ENCODE peak calls at places on chromosome 1, in seven cellular contexts. D is AG09319, M is occipital lobe, B is NCI-H1436, H is fibroblast of pulmonary artery, T is skeletal muscle cell, O is mammary epithelial cell. Y is an unnamed sample.

GRCh38 chr1:53067886-53068285 is 5.9 kb downstream of the PODN start:
- DNase-seq in M (no peak), D (no peak), O (no peak), T (no peak), H (no peak), B (no peak), Y (no peak)

GRCh38 chr1:2972879-2973575 is 48.2 kb upstream of the ACTRT2 start:
- DNase-seq in O (no peak), M (no peak), H (no peak), T (no peak), D (no peak), B (no peak), Y (no peak)

GRCh38 chr1:81113688-81114087 is 687.0 kb upstream of the ADGRL2 start:
- DNase-seq in M (no peak), T (peak; percentile 26), D (no peak), B (no peak), O (peak; percentile 66), H (peak; percentile 41), Y (no peak)

GRCh38 chr1:158818991-158819405 is 12.2 kb upstream of the MNDA start:
- DNase-seq in B (no peak), T (no peak), H (peak; percentile 17), M (peak; percentile 10), D (no peak), O (no peak), Y (no peak)

GRCh38 chr1:75257424-75257823 is 123.2 kb downstream of the LHX8 start:
- DNase-seq in D (no peak), O (no peak), H (no peak), M (no peak), B (no peak), T (no peak), Y (no peak)

GRCh38 chr1:41436281-41437010 is 48.0 kb downstream of the EDN2 start:
- DNase-seq in H (no peak), B (no peak), M (no peak), T (no peak), D (no peak), O (no peak), Y (no peak)

GRCh38 chr1:12166834-12167492 is at the start of gene TNFRSF1B:
- DNase-seq in D (no peak), B (peak; percentile 17), M (no peak), O (peak; percentile 9), H (peak; percentile 54), T (no peak), Y (peak; percentile 85)

GRCh38 chr1:160807738-160808137 is 11.8 kb downstream of the LY9 start:
- DNase-seq in M (no peak), D (no peak), B (no peak), O (no peak), H (no peak), T (no peak), Y (no peak)

GRCh38 chr1:163766537-163766936 is 444.8 kb downstream of the NUF2 start:
- DNase-seq in H (no peak), O (no peak), B (no peak), M (no peak), T (no peak), D (no peak), Y (no peak)

GRCh38 chr1:26031903-26032220 is 10.3 kb downstream of the EXTL1 start:
- DNase-seq in M (no peak), D (no peak), B (no peak), T (no peak), H (no peak), O (no peak), Y (no peak)

GRCh38 chr1:21165076-21165475 is 11.6 kb downstream of the EIF4G3 start:
- DNase-seq in D (no peak), O (no peak), M (no peak), H (no peak), T (peak; percentile 56), B (no peak), Y (no peak)

GRCh38 chr1:212073490-212073889 is 37.9 kb downstream of the DTL start:
- DNase-seq in O (no peak), M (no peak), B (no peak), H (peak; percentile 14), D (no peak), T (no peak), Y (no peak)

GRCh38 chr1:981955-982558 is at the start of gene PERM1:
- DNase-seq in H (no peak), M (no peak), T (no peak), B (no peak), D (no peak), O (no peak), Y (no peak)

GRCh38 chr1:208499601-208500000 is 255.4 kb upstream of the PLXNA2 start:
- DNase-seq in O (no peak), T (no peak), D (no peak), B (no peak), H (no peak), M (no peak), Y (no peak)

GRCh38 chr1:149903836-149904491 is 4.6 kb downstream of the BOLA1 start:
- DNase-seq in B (no peak), O (no peak), H (no peak), M (no peak), D (no peak), T (no peak), Y (no peak)

GRCh38 chr1:151574575-151575529 is 34.7 kb downstream of the TUFT1 start:
- DNase-seq in M (no peak), T (no peak), O (peak; percentile 60), B (no peak), D (peak; percentile 56), H (peak; percentile 84), Y (no peak)

GRCh38 chr1:19676438-19676922 is 11.8 kb downstream of the HTR6 start:
- DNase-seq in M (no peak), O (peak; percentile 58), B (no peak), T (peak; percentile 31), H (peak; percentile 80), D (peak; percentile 89), Y (no peak)

GRCh38 chr1:222390181-222390580 is 157.7 kb downstream of the HHIPL2 start:
- DNase-seq in M (no peak), O (no peak), D (no peak), H (no peak), T (no peak), B (no peak), Y (no peak)

GRCh38 chr1:167898578-167899222 is 15.2 kb downstream of the ADCY10 start:
- DNase-seq in M (no peak), D (no peak), T (no peak), H (no peak), O (no peak), B (no peak), Y (no peak)

GRCh38 chr1:54302951-54303843 is 103.0 kb downstream of the SSBP3 start:
- DNase-seq in O (no peak), M (no peak), B (peak; percentile 81), T (no peak), D (no peak), H (no peak), Y (no peak)

GRCh38 chr1:27148591-27148990 is 6.3 kb downstream of the SLC9A1 start:
- DNase-seq in M (no peak), B (peak; percentile 23), D (no peak), O (no peak), H (no peak), T (no peak), Y (no peak)

GRCh38 chr1:230125633-230126528 is 58.8 kb downstream of the GALNT2 start:
- DNase-seq in T (no peak), H (peak; percentile 49), D (no peak), B (no peak), M (no peak), O (peak; percentile 16), Y (no peak)

GRCh38 chr1:16924919-16925477 is 3.3 kb downstream of the CROCC start:
- DNase-seq in D (no peak), M (no peak), B (no peak), O (no peak), H (no peak), T (no peak), Y (no peak)

GRCh38 chr1:63537940-63538339 is 14.6 kb downstream of the EFCAB7 start:
- DNase-seq in O (no peak), H (peak; percentile 45), M (no peak), D (no peak), T (no peak), B (no peak), Y (no peak)

GRCh38 chr1:226643701-226644540 is 95.2 kb downstream of the ITPKB start:
- DNase-seq in D (no peak), B (no peak), H (no peak), T (no peak), O (no peak), M (no peak), Y (peak; percentile 61)

GRCh38 chr1:46039571-46040052 is 92.8 kb downstream of the PIK3R3 start:
- DNase-seq in O (peak; percentile 11), M (no peak), T (peak; percentile 28), D (peak; percentile 42), H (peak; percentile 64), B (no peak), Y (no peak)

GRCh38 chr1:181135462-181135781 is 46.9 kb downstream of the IER5 start:
- DNase-seq in O (no peak), D (no peak), M (no peak), T (no peak), B (no peak), H (no peak), Y (no peak)